ENCODE peak calls at places on chromosome 9, in eight cellular contexts. U is cardiac muscle cell; B is COR-L47; M is ACHN; R is fibroblast of mammary gland; V is effector memory CD8-positive, alpha-beta T cell; N is progenitor cell of endocrine pancreas; S is NCI-H1105. I is an unnamed sample.

GRCh38 chr9:117720066-117720465 is 15.9 kb downstream of the TLR4 start:
- DNase-seq in N (no peak), S (no peak), M (no peak), R (no peak), B (no peak), U (no peak), V (no peak), I (no peak)

GRCh38 chr9:104795857-104796256 is 31.9 kb downstream of the NIPSNAP3B start:
- DNase-seq in B (no peak), U (no peak), N (no peak), R (no peak), V (no peak), M (no peak), S (no peak), I (no peak)

GRCh38 chr9:89759563-89759962 is 154.8 kb downstream of the GADD45G start:
- DNase-seq in S (peak; percentile 79), U (no peak), M (no peak), B (peak; percentile 97), R (no peak), N (no peak), V (no peak), I (no peak)

GRCh38 chr9:70537084-70537483 is 122.6 kb upstream of the KLF9 start:
- DNase-seq in B (no peak), U (no peak), R (no peak), M (no peak), N (no peak), S (no peak), V (no peak), I (no peak)

GRCh38 chr9:91572811-91573210 is 149.2 kb upstream of the NFIL3 start:
- DNase-seq in U (no peak), N (no peak), B (no peak), V (no peak), S (no peak), R (no peak), M (no peak), I (no peak)

GRCh38 chr9:25724424-25724823 is 46.2 kb upstream of the TUSC1 start:
- DNase-seq in N (no peak), S (no peak), B (no peak), M (no peak), V (no peak), U (no peak), R (peak; percentile 65), I (no peak)

GRCh38 chr9:128182872-128183528 is 8.4 kb downstream of the CIZ1 start:
- DNase-seq in U (no peak), B (no peak), R (no peak), M (no peak), N (no peak), V (no peak), S (no peak), I (no peak)

GRCh38 chr9:36878986-36879982 is 154.8 kb downstream of the PAX5 start:
- DNase-seq in V (no peak), S (no peak), U (no peak), B (no peak), N (no peak), R (no peak), M (no peak), I (no peak)

GRCh38 chr9:123407537-123407828 is 51.5 kb downstream of the CRB2 start:
- DNase-seq in R (no peak), B (no peak), U (no peak), N (no peak), S (no peak), V (no peak), M (no peak), I (no peak)

GRCh38 chr9:129239946-129240490 is 62.0 kb upstream of the IER5L start:
- DNase-seq in U (no peak), B (no peak), M (no peak), R (no peak), N (no peak), S (no peak), V (no peak), I (no peak)

GRCh38 chr9:108382267-108382666 is 473.5 kb downstream of the ACTL7B start:
- DNase-seq in U (no peak), R (no peak), V (no peak), M (no peak), N (no peak), B (peak; percentile 22), S (peak; percentile 16), I (no peak)

GRCh38 chr9:75039006-75039405 is 10.9 kb upstream of the CARNMT1 start:
- DNase-seq in S (no peak), M (no peak), V (no peak), R (peak; percentile 95), N (no peak), U (no peak), B (no peak), I (no peak)

GRCh38 chr9:79603222-79603925 is 31.6 kb downstream of the TLE4 start:
- DNase-seq in U (no peak), B (no peak), V (no peak), M (no peak), N (no peak), R (no peak), S (no peak), I (no peak)

GRCh38 chr9:104539275-104539674 is 2.6 kb upstream of the OR13C3 start:
- DNase-seq in N (no peak), S (no peak), B (no peak), U (no peak), R (no peak), V (no peak), M (no peak), I (no peak)

GRCh38 chr9:115978739-115979138 is 174.9 kb upstream of the PAPPA start:
- DNase-seq in U (no peak), N (no peak), R (peak; percentile 29), M (no peak), B (no peak), V (no peak), S (no peak), I (no peak)

GRCh38 chr9:76877961-76878360 is 28.0 kb downstream of the PRUNE2 start:
- DNase-seq in M (peak; percentile 24), R (peak; percentile 39), U (no peak), V (no peak), B (no peak), S (no peak), N (no peak), I (no peak)

GRCh38 chr9:126611592-126612328 is 2.0 kb upstream of the LMX1B start:
- DNase-seq in S (peak; percentile 60), B (peak; percentile 70), U (peak; percentile 90), N (peak; percentile 88), R (peak; percentile 50), V (peak; percentile 74), M (peak; percentile 64), I (peak; percentile 67)

I was measured in HT-29.